ENCODE peak calls at places on chromosomes 7 and 10, in eight cellular contexts. Z is heart right ventricle, O is mucosa of descending colon, N is epithelial cell of esophagus, J is tibial artery, G is thoracic aorta, K is choroid plexus epithelial cell, C is hepatocyte. I is an unnamed sample.

GRCh38 chr7:151506901-151507382 is 12.8 kb downstream of the RHEB start:
- DNase-seq in O (no peak), N (peak), G (no peak), J (no peak), Z (no peak), C (no peak), K (no peak), I (no peak)

GRCh38 chr10:55519264-55519663 is 718.2 kb upstream of the PCDH15 start:
- DNase-seq in C (no peak), O (no peak), Z (no peak), J (no peak), G (no peak), N (no peak), K (no peak), I (no peak)

GRCh38 chr7:20219446-20220292 is 2.5 kb upstream of the MACC1 start:
- DNase-seq in K (peak), Z (peak), O (peak), G (peak), J (peak), N (peak), C (peak), I (peak)

GRCh38 chr7:2641406-2642393 is 9.9 kb downstream of the TTYH3 start:
- DNase-seq in G (peak), N (peak), Z (peak), C (peak), J (peak), O (peak), K (peak), I (peak)

GRCh38 chr7:99525713-99526440 is 21.4 kb downstream of the ZKSCAN5 start:
- DNase-seq in C (no peak), O (no peak), G (no peak), N (peak), J (peak), Z (no peak), K (peak), I (no peak)

GRCh38 chr7:40793132-40793531 is 658.3 kb downstream of the SUGCT start:
- DNase-seq in O (no peak), J (no peak), K (peak), G (no peak), C (no peak), N (no peak), Z (no peak), I (peak)

GRCh38 chr7:148912758-148913541 is 28.9 kb upstream of the EZH2 start:
- DNase-seq in J (no peak), G (no peak), O (no peak), K (no peak), N (no peak), Z (no peak), C (no peak), I (no peak)

GRCh38 chr10:132376394-132376851 is 20.6 kb upstream of the PWWP2B start:
- DNase-seq in N (no peak), C (no peak), J (peak), Z (no peak), G (no peak), K (peak), O (no peak), I (no peak)

GRCh38 chr10:58064714-58065528 is 202.8 kb downstream of the IPMK start:
- DNase-seq in C (peak), J (no peak), N (peak), K (peak), G (no peak), Z (peak), O (no peak), I (peak)

GRCh38 chr10:9010093-9010492 is 955.6 kb downstream of the GATA3 start:
- DNase-seq in J (no peak), K (peak), O (no peak), C (no peak), Z (no peak), G (no peak), N (peak), I (no peak)

GRCh38 chr10:69972951-69973350 is 79.7 kb upstream of the MACROH2A2 start:
- DNase-seq in K (no peak), G (no peak), O (no peak), Z (no peak), J (no peak), C (no peak), N (no peak), I (no peak)

GRCh38 chr10:92695679-92696605 is 6.2 kb downstream of the HHEX start:
- DNase-seq in N (peak), G (no peak), C (peak), O (no peak), Z (peak), K (peak), J (no peak), I (no peak)
- H3K4me3 ChIP-seq in N (no peak), G (peak), C (no peak), O (no peak), Z (no peak), K (peak), J (peak), I (peak)

GRCh38 chr7:114930107-114930521 is 8.2 kb downstream of the MDFIC start:
- DNase-seq in G (no peak), C (no peak), Z (no peak), O (no peak), N (no peak), J (no peak), K (no peak), I (no peak)

GRCh38 chr7:114930829-114931655 is 9.1 kb downstream of the MDFIC start:
- DNase-seq in Z (no peak), G (no peak), C (no peak), N (no peak), O (no peak), K (peak), J (no peak), I (no peak)

GRCh38 chr7:114931656-114932011 is 9.7 kb downstream of the MDFIC start:
- DNase-seq in K (no peak), N (no peak), G (no peak), J (no peak), C (no peak), Z (no peak), O (no peak), I (no peak)

GRCh38 chr7:114928060-114928459 is 6.2 kb downstream of the MDFIC start:
- DNase-seq in C (no peak), J (no peak), K (no peak), Z (no peak), G (no peak), N (no peak), O (no peak), I (no peak)

DNA sequence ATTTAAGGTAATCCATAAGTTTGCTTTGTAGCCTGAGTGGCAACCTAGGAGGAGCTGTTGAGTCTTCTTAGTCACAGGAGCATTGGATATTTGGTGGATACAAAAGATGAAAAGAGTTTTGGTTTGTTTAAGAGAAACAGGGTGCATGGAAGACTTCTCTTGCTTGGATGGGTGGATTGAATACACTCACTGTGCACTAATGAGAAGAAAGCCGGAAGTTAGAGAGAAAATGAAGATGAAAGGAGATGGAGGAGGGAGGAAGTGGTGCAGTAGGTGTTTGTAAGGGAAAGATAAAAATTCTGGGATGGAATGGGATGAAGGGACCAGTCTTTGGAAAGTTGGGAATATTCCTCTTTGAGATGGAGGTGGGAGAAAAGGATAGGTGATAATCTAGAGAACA is 7.7 kb downstream of the MDFIC start:
- DNase-seq in O (no peak), K (no peak), C (no peak), J (no peak), G (no peak), Z (no peak), N (no peak), I (no peak)
- TF ChIP-seq CTCF in O (no peak), K (peak), C (no peak), J (no peak), G (no peak), Z (no peak), N (no peak), I (no peak)

GRCh38 chr7:83466956-83467355 is 182.0 kb downstream of the SEMA3E start:
- DNase-seq in G (no peak), C (no peak), N (peak), O (no peak), J (no peak), K (no peak), Z (no peak), I (no peak)

GRCh38 chr7:83468251-83468739 is 180.6 kb downstream of the SEMA3E start:
- DNase-seq in O (peak), C (peak), G (peak), K (peak), J (peak), Z (peak), N (peak), I (peak)

GRCh38 chr7:83466187-83466923 is 182.6 kb downstream of the SEMA3E start:
- DNase-seq in G (no peak), K (no peak), O (no peak), C (no peak), Z (no peak), N (no peak), J (no peak), I (no peak)

GRCh38 chr7:83467493-83467892 is 181.4 kb downstream of the SEMA3E start:
- DNase-seq in Z (no peak), N (no peak), K (no peak), G (no peak), C (no peak), O (no peak), J (no peak), I (no peak)

DNA sequence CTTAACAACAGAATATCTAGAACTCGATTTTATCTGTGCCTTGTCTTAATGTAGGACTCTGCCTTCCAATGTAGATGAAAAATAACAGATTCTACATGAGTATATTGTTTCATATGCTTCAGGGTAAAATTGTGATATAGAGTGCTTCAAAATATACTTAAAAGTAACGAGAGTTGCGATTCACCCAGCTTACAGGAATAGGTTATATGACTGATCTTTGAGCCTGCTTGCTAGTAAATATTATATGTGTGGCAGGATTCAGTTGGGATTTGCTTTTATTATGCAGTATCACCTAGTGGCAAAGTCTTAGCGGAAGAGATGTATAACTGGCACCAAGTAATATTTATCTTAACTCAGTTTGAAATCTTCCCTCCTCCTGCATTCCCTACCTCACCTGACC is 183.3 kb downstream of the SEMA3E start:
- DNase-seq in K (no peak), C (no peak), O (no peak), J (no peak), G (no peak), N (no peak), Z (no peak), I (no peak)
- H3K4me3 ChIP-seq in K (no peak), C (no peak), O (no peak), J (no peak), G (no peak), N (no peak), Z (no peak), I (no peak)

DNA sequence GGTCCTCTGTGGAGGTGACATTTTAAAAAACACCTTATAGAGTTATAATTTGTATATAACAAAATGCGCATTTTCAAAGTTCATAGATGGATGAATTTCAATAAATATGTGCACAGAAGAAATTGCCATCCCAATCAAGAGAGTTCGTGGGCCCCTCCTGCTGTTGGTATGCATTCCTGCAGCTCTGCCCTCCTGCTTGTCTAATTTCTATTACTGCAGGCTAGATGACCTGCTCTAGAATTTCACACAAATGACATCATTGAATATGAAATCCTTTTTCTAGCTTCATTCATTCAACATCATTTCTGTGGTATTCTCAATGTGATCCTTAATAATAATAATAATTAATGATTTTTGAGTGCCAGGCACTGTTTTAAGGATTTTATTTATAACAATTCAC is 348.2 kb downstream of the SDK1 start:
- DNase-seq in C (no peak), N (peak), Z (no peak), O (no peak), K (peak), J (no peak), G (no peak), I (no peak)
- TF ChIP-seq CTCF in C (peak), N (no peak), Z (no peak), O (no peak), K (peak), J (no peak), G (no peak), I (peak)

GRCh38 chr10:1377231-1377630 is 321.0 kb downstream of the WDR37 start:
- DNase-seq in N (no peak), Z (no peak), J (no peak), C (no peak), G (no peak), O (no peak), K (no peak), I (no peak)
- H3K4me3 ChIP-seq in N (no peak), Z (no peak), J (no peak), C (no peak), G (no peak), O (no peak), K (no peak), I (no peak)

I was measured in astrocyte of the cerebellum.